ENCODE peak calls at places on chromosome 19, in eight cellular contexts. P, F, X, G, A, T, I and E are unnamed samples.

GRCh38 chr19:5686647-5687359 is 3.3 kb upstream of the RPL36 start:
- DNase-seq in G (peak; percentile 85), X (peak; percentile 97), A (peak; percentile 90), F (peak; percentile 76), T (peak; percentile 74), I (peak; percentile 81), P (peak; percentile 93), E (peak; percentile 97)

GRCh38 chr19:50835785-50836542 is 2.6 kb upstream of the KLK15 start:
- DNase-seq in A (no peak), P (peak; percentile 83), T (peak; percentile 4), G (no peak), X (peak; percentile 46), I (peak; percentile 53), F (no peak), E (peak; percentile 91)

GRCh38 chr19:17946965-17947784 is 14.4 kb downstream of the CCDC124 start:
- DNase-seq in P (peak; percentile 32), A (no peak), I (no peak), F (no peak), T (no peak), G (no peak), X (no peak), E (no peak)

GRCh38 chr19:18416778-18417249 is 2.4 kb upstream of the SSBP4 start:
- DNase-seq in I (peak; percentile 59), F (no peak), A (peak; percentile 82), P (peak; percentile 91), G (no peak), T (no peak), X (peak; percentile 96), E (peak; percentile 88)

GRCh38 chr19:50669319-50670101 is 20.3 kb downstream of the C19orf81 start:
- DNase-seq in P (peak; percentile 61), G (no peak), F (no peak), I (peak; percentile 58), T (no peak), A (no peak), X (no peak), E (peak; percentile 47)

GRCh38 chr19:49473868-49474544 is at the start of gene FLT3LG:
- DNase-seq in P (peak; percentile 61), A (no peak), F (peak; percentile 44), X (peak; percentile 84), I (no peak), T (no peak), G (no peak), E (peak; percentile 78)

GRCh38 chr19:55086730-55087541 is 11.3 kb downstream of the EPS8L1 start:
- DNase-seq in G (peak; percentile 94), I (peak; percentile 83), F (peak; percentile 67), T (peak; percentile 82), X (peak; percentile 97), A (peak; percentile 82), P (no peak), E (no peak)

GRCh38 chr19:11264452-11265176 is 2.3 kb upstream of the DOCK6 start:
- DNase-seq in F (no peak), A (no peak), I (no peak), G (no peak), T (no peak), P (peak; percentile 38), X (peak; percentile 76), E (peak; percentile 83)

GRCh38 chr19:17125728-17126677 is 50.4 kb downstream of the MYO9B start:
- DNase-seq in X (peak; percentile 61), I (peak; percentile 69), F (no peak), P (no peak), T (no peak), G (no peak), A (peak; percentile 41), E (no peak)

GRCh38 chr19:16524991-16525734 is 17.1 kb downstream of the CHERP start:
- DNase-seq in G (no peak), I (no peak), A (no peak), X (no peak), P (no peak), F (no peak), T (no peak), E (no peak)

GRCh38 chr19:4539697-4540581 is at the start of gene LRG1:
- DNase-seq in A (no peak), X (peak; percentile 44), P (no peak), F (no peak), T (no peak), G (no peak), I (no peak), E (no peak)

GRCh38 chr19:369256-369655 is 24.7 kb upstream of the MIER2 start:
- DNase-seq in A (no peak), X (no peak), F (no peak), G (no peak), I (no peak), P (no peak), T (no peak), E (no peak)

GRCh38 chr19:15769586-15769985 is 17.9 kb upstream of the OR10H5 start:
- DNase-seq in G (no peak), F (no peak), I (no peak), A (no peak), P (no peak), X (no peak), T (no peak), E (peak; percentile 49)

GRCh38 chr19:5676105-5676671 is 4.1 kb downstream of the MICOS13 start:
- DNase-seq in I (no peak), P (no peak), A (no peak), F (no peak), T (no peak), G (no peak), X (no peak), E (no peak)

GRCh38 chr19:30450101-30450500 is 77.9 kb downstream of the ZNF536 start:
- DNase-seq in P (no peak), X (peak; percentile 74), G (peak; percentile 35), I (peak; percentile 74), F (no peak), A (no peak), T (no peak), E (no peak)

GRCh38 chr19:30649934-30650614 is 277.9 kb downstream of the ZNF536 start:
- DNase-seq in X (peak; percentile 33), F (no peak), T (no peak), A (no peak), I (peak; percentile 62), P (peak; percentile 72), G (no peak), E (peak; percentile 48)

GRCh38 chr19:17703823-17704463 is 15.3 kb upstream of the MAP1S start:
- DNase-seq in F (no peak), X (no peak), P (peak; percentile 40), A (no peak), T (no peak), G (no peak), I (peak; percentile 74), E (no peak)

GRCh38 chr19:30286378-30286777 is 85.8 kb upstream of the ZNF536 start:
- DNase-seq in I (no peak), F (no peak), A (no peak), G (no peak), X (no peak), P (no peak), T (no peak), E (no peak)

GRCh38 chr19:19711934-19712828 is 20.7 kb downstream of the ZNF14 start:
- DNase-seq in A (no peak), X (no peak), F (no peak), I (no peak), T (no peak), G (no peak), P (no peak), E (no peak)

GRCh38 chr19:19858751-19859150 is 6.9 kb upstream of the ZNF253 start:
- DNase-seq in F (no peak), I (no peak), T (no peak), P (no peak), G (no peak), A (no peak), X (no peak), E (no peak)

GRCh38 chr19:39411006-39411831 is 1.2 kb upstream of the PLEKHG2 start:
- DNase-seq in P (peak; percentile 79), A (no peak), I (no peak), T (no peak), F (no peak), X (no peak), G (no peak), E (peak; percentile 67)
- H3K4me3 ChIP-seq in P (peak overlapping the region; percentile 76), A (peak overlapping the region; percentile 94), I (no peak overlapping the region), T (peak overlapping the region; percentile 14), F (peak overlapping the region; percentile 97), X (peak overlapping the region; percentile 86), G (no peak overlapping the region), E (peak overlapping the region; percentile 66)

DNA sequence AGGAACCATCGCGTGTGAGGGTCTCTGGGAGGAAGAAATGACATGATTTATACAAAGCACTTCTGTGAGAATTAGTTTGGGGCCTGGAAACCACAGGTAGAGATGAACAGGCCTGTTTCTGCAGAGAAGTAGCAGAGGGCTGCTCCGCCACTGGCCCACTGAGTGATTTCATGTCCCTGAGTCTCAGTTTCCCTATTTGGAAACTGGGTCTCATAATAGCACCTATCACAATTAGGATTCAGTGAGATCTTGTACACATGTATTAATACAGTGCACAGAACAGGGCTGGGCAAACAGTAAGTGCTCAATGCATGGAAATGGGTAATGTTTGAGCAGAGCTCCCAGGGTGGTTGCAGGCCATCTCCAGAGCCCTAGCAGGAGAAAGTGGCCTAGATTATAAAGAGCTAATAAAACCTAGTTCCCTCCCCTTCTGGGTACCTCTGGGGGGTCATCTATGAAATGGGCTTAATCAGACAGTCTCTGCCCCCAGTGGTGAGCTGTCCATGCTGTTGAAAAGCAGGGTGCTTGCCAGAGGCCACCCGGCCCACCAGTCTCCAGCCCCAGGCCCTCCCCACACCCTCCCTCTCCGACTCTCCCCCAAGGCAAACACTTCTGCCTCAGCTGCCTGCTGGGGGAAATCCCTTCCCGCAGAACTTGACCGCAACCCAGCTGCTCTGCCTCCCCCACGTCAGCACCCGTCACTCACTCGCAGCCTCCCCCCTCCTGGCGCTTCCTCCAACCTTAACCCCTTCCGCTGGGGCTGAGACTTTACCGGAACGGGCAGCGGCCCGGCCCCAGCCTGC is 4.5 kb downstream of the BCL3 start:
- DNase-seq in F (peak; percentile 86), A (peak; percentile 80), P (peak; percentile 97), G (no peak), X (peak; percentile 94), T (peak; percentile 96), I (no peak), E (peak; percentile 45)
- H3K4me3 ChIP-seq in F (peak overlapping the region; percentile 57), A (peak overlapping the region; percentile 82), P (peak overlapping the region; percentile 95), G (peak overlapping the region; percentile 16), X (peak overlapping the region; percentile 57), T (peak overlapping the region; percentile 59), I (no peak overlapping the region), E (no peak overlapping the region)

GRCh38 chr19:7905298-7905697 is 1.6 kb downstream of the MAP2K7 start:
- DNase-seq in G (no peak), X (no peak), T (no peak), F (no peak), P (no peak), I (no peak), A (no peak), E (no peak)
- H3K4me3 ChIP-seq in G (no peak overlapping the region), X (peak overlapping the region; percentile 94), T (peak overlapping the region; percentile 83), F (peak overlapping the region; percentile 75), P (no peak overlapping the region), I (peak overlapping the region; percentile 81), A (peak overlapping the region; percentile 76), E (no peak overlapping the region)

DNA sequence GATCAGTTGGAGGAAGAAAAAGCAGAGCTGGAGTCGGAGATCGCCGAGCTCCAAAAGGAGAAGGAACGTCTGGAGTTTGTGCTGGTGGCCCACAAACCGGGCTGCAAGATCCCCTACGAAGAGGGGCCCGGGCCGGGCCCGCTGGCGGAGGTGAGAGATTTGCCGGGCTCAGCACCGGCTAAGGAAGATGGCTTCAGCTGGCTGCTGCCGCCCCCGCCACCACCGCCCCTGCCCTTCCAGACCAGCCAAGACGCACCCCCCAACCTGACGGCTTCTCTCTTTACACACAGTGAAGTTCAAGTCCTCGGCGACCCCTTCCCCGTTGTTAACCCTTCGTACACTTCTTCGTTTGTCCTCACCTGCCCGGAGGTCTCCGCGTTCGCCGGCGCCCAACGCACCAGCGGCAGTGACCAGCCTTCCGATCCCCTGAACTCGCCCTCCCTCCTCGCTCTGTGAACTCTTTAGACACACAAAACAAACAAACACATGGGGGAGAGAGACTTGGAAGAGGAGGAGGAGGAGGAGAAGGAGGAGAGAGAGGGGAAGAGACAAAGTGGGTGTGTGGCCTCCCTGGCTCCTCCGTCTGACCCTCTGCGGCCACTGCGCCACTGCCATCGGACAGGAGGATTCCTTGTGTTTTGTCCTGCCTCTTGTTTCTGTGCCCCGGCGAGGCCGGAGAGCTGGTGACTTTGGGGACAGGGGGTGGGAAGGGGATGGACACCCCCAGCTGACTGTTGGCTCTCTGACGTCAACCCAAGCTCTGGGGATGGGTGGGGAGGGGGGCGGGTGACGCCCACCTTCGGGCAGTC is 5.0 kb downstream of the FOSB start:
- DNase-seq in X (no peak), G (no peak), A (no peak), I (no peak), T (no peak), P (no peak), F (no peak), E (peak; percentile 50)
- H3K4me3 ChIP-seq in X (peak overlapping the region; percentile 30), G (no peak overlapping the region), A (no peak overlapping the region), I (no peak overlapping the region), T (peak overlapping the region; percentile 44), P (no peak overlapping the region), F (no peak overlapping the region), E (no peak overlapping the region)